ENCODE peak calls at places on chromosomes 2 and 18, in seven cellular contexts. I, P, D, N, K, O and S are unnamed samples.

GRCh38 chr2:30026091-30027055 is 105.0 kb upstream of the ALK start:
- DNase-seq in I (peak; percentile 24), P (peak; percentile 5), D (no peak), N (peak; percentile 96), K (no peak), O (peak; percentile 57), S (peak; percentile 30)

GRCh38 chr2:46020416-46020815 is 276.8 kb upstream of the EPAS1 start:
- DNase-seq in I (no peak), P (no peak), D (no peak), N (peak; percentile 48), K (no peak), O (no peak), S (no peak)

GRCh38 chr18:9181275-9181674 is 44.7 kb downstream of the ANKRD12 start:
- DNase-seq in I (no peak), P (no peak), D (no peak), N (no peak), K (no peak), O (no peak), S (no peak)

GRCh38 chr2:67503066-67503795 is 106.1 kb downstream of the ETAA1 start:
- DNase-seq in I (no peak), P (peak; percentile 71), D (no peak), N (peak; percentile 77), K (no peak), O (no peak), S (no peak)

GRCh38 chr2:47650001-47650535 is 132.9 kb upstream of the MSH6 start:
- DNase-seq in I (no peak), P (no peak), D (no peak), N (no peak), K (no peak), O (no peak), S (no peak)

GRCh38 chr2:150759531-150759930 is 272.1 kb upstream of the RND3 start:
- DNase-seq in I (no peak), P (no peak), D (no peak), N (no peak), K (no peak), O (no peak), S (no peak)

GRCh38 chr2:30392097-30392496 is 54.9 kb upstream of the LCLAT1 start:
- DNase-seq in I (no peak), P (no peak), D (no peak), N (no peak), K (no peak), O (no peak), S (no peak)

GRCh38 chr2:148039783-148040182 is 18.9 kb downstream of the MBD5 start:
- DNase-seq in I (no peak), P (no peak), D (no peak), N (no peak), K (no peak), O (no peak), S (no peak)

GRCh38 chr18:13465126-13465446 is 246.5 kb downstream of the LDLRAD4 start:
- DNase-seq in I (no peak), P (no peak), D (no peak), N (no peak), K (no peak), O (no peak), S (no peak)

GRCh38 chr2:108965540-108966299 is 23.3 kb downstream of the EDAR start:
- DNase-seq in I (peak; percentile 46), P (no peak), D (no peak), N (peak; percentile 53), K (peak; percentile 20), O (no peak), S (no peak)

GRCh38 chr2:143261986-143262784 is 133.0 kb downstream of the ARHGAP15 start:
- DNase-seq in I (peak; percentile 51), P (no peak), D (no peak), N (no peak), K (no peak), O (no peak), S (no peak)

GRCh38 chr2:69177785-69178636 is 165.0 kb downstream of the ANTXR1 start:
- DNase-seq in I (peak; percentile 7), P (peak; percentile 79), D (peak; percentile 85), N (no peak), K (no peak), O (peak; percentile 67), S (peak; percentile 56)

GRCh38 chr2:170425291-170425751 is 247.4 kb downstream of the MYO3B start:
- DNase-seq in I (no peak), P (no peak), D (no peak), N (peak; percentile 89), K (no peak), O (no peak), S (no peak)

GRCh38 chr2:207465894-207466293 is 63.9 kb upstream of the CREB1 start:
- DNase-seq in I (no peak), P (no peak), D (no peak), N (no peak), K (no peak), O (no peak), S (no peak)

GRCh38 chr18:55633032-55633431 is 45.0 kb upstream of the TCF4 start:
- DNase-seq in I (no peak), P (no peak), D (no peak), N (peak; percentile 3), K (no peak), O (no peak), S (no peak)

GRCh38 chr2:218694405-218695145 is 16.1 kb upstream of the TTLL4 start:
- DNase-seq in I (no peak), P (no peak), D (no peak), N (no peak), K (no peak), O (no peak), S (no peak)

GRCh38 chr2:209331291-209331844 is 92.5 kb upstream of the MAP2 start:
- DNase-seq in I (no peak), P (peak; percentile 19), D (no peak), N (peak; percentile 62), K (no peak), O (no peak), S (no peak)

GRCh38 chr2:127176371-127177311 is 43.5 kb downstream of the CYP27C1 start:
- DNase-seq in I (no peak), P (no peak), D (no peak), N (no peak), K (no peak), O (no peak), S (peak; percentile 64)

GRCh38 chr18:58755304-58756010 is 84.2 kb downstream of the MALT1 start:
- DNase-seq in I (peak; percentile 31), P (no peak), D (no peak), N (no peak), K (no peak), O (no peak), S (no peak)

GRCh38 chr2:24588294-24588693 is 97.2 kb downstream of the NCOA1 start:
- DNase-seq in I (no peak), P (no peak), D (no peak), N (no peak), K (no peak), O (no peak), S (no peak)

GRCh38 chr2:111042772-111043771 is 77.6 kb upstream of the BCL2L11 start:
- DNase-seq in I (peak; percentile 44), P (no peak), D (peak; percentile 74), N (no peak), K (no peak), O (no peak), S (no peak)

GRCh38 chr2:191696001-191696400 is 18.1 kb downstream of the NABP1 start:
- DNase-seq in I (no peak), P (peak; percentile 74), D (no peak), N (peak; percentile 54), K (no peak), O (peak; percentile 33), S (no peak)

GRCh38 chr2:167869200-167869599 is 378.2 kb downstream of the STK39 start:
- DNase-seq in I (no peak), P (no peak), D (no peak), N (peak; percentile 7), K (no peak), O (no peak), S (no peak)

GRCh38 chr2:133884739-133885381 is 316.6 kb upstream of the NCKAP5 start:
- DNase-seq in I (no peak), P (no peak), D (peak; percentile 46), N (peak; percentile 54), K (no peak), O (no peak), S (peak; percentile 2)

GRCh38 chr2:43848174-43848573 is 9.4 kb downstream of the ABCG8 start:
- DNase-seq in I (no peak), P (no peak), D (no peak), N (peak; percentile 60), K (no peak), O (no peak), S (no peak)

GRCh38 chr2:65300134-65300771 is 72.6 kb downstream of the ACTR2 start:
- DNase-seq in I (no peak), P (no peak), D (no peak), N (peak; percentile 55), K (no peak), O (peak; percentile 46), S (no peak)

GRCh38 chr2:75053484-75054112 is 95.2 kb downstream of the POLE4 start:
- DNase-seq in I (peak; percentile 8), P (no peak), D (no peak), N (peak; percentile 77), K (no peak), O (no peak), S (no peak)

GRCh38 chr2:1988049-1988448 is 243.7 kb upstream of the PXDN start:
- DNase-seq in I (no peak), P (no peak), D (peak; percentile 77), N (no peak), K (no peak), O (no peak), S (no peak)

GRCh38 chr18:55287146-55287806 is 300.7 kb downstream of the TCF4 start:
- DNase-seq in I (no peak), P (no peak), D (no peak), N (no peak), K (no peak), O (no peak), S (no peak)

GRCh38 chr2:232889876-232890401 is 19.9 kb downstream of the SNORC start:
- DNase-seq in I (no peak), P (no peak), D (peak; percentile 75), N (no peak), K (no peak), O (no peak), S (no peak)

GRCh38 chr18:25786778-25787177 is 303.6 kb downstream of the SS18 start:
- DNase-seq in I (no peak), P (peak; percentile 75), D (no peak), N (peak; percentile 40), K (no peak), O (no peak), S (no peak)

GRCh38 chr18:57819671-57820460 is 16.8 kb upstream of the ATP8B1 start:
- DNase-seq in I (no peak), P (peak; percentile 84), D (peak; percentile 81), N (peak; percentile 90), K (no peak), O (no peak), S (no peak)

GRCh38 chr2:230418341-230419016 is 2.5 kb downstream of the SP100 start:
- DNase-seq in I (no peak), P (no peak), D (no peak), N (peak; percentile 42), K (no peak), O (no peak), S (no peak)

GRCh38 chr2:29397039-29397438 is 281.8 kb downstream of the CLIP4 start:
- DNase-seq in I (no peak), P (no peak), D (no peak), N (peak; percentile 71), K (no peak), O (no peak), S (no peak)